ENCODE peak calls at places on chromosomes 3 and 15, in seven cellular contexts. P is CD4-positive, alpha-beta memory T cell; C is upper lobe of right lung; F is neuronal stem cell; L is breast epithelium; Q is suprapubic skin; Z is transverse colon. S is an unnamed sample. For H3K36me3, the result is how much of the 10 kb centered on the place peaks cover.

GRCh38 chr3:48268936-48269551 is 28.1 kb downstream of the ZNF589 start:
- DNase-seq in P (peak), C (no peak), F (no peak), L (no peak), Q (no peak), Z (peak), S (peak)

GRCh38 chr3:65052101-65052500 is 364.3 kb upstream of the ADAMTS9 start:
- DNase-seq in P (no peak), C (no peak), F (no peak), L (no peak), Q (no peak), Z (no peak), S (no peak)

GRCh38 chr3:179565496-179565895 is 2.8 kb downstream of the ACTL6A start:
- DNase-seq in P (no peak), C (no peak), F (no peak), L (no peak), Q (no peak), Z (no peak), S (no peak)

GRCh38 chr15:51600114-51600513 is 22.5 kb downstream of the DMXL2 start:
- DNase-seq in P (no peak), C (no peak), F (no peak), L (no peak), Q (no peak), Z (no peak), S (no peak)

GRCh38 chr3:27844052-27844675 is 122.0 kb upstream of the EOMES start:
- DNase-seq in P (no peak), C (no peak), F (no peak), L (no peak), Q (no peak), Z (no peak), S (no peak)

GRCh38 chr3:33064929-33065328 is 32.0 kb downstream of the GLB1 start:
- DNase-seq in P (no peak), C (no peak), F (no peak), L (no peak), Q (no peak), Z (no peak), S (peak)

GRCh38 chr3:177589921-177590336 is 392.6 kb upstream of the TBL1XR1 start:
- DNase-seq in P (no peak), C (no peak), F (peak), L (no peak), Q (no peak), Z (no peak), S (no peak)

GRCh38 chr15:67685008-67685599 is 140.2 kb upstream of the SKOR1 start:
- DNase-seq in P (peak), C (no peak), F (peak), L (no peak), Q (no peak), Z (no peak), S (no peak)

GRCh38 chr15:58628206-58629057 is 121.1 kb downstream of the ADAM10 start:
- DNase-seq in P (peak), C (no peak), F (no peak), L (no peak), Q (no peak), Z (no peak), S (no peak)

GRCh38 chr3:194840661-194841514 is 155.2 kb downstream of the FAM43A start:
- DNase-seq in P (no peak), C (no peak), F (no peak), L (no peak), Q (no peak), Z (no peak), S (no peak)

GRCh38 chr15:71050461-71050860 is 64.8 kb upstream of the THSD4 start:
- DNase-seq in P (no peak), C (no peak), F (no peak), L (no peak), Q (no peak), Z (no peak), S (no peak)

GRCh38 chr3:138946554-138947302 is at the start of the genes FOXL2 and FOXL2NB:
- DNase-seq in P (no peak), C (no peak), F (peak), L (no peak), Q (peak), Z (no peak), S (no peak)

GRCh38 chr3:18474202-18474601 is 49.1 kb upstream of the SATB1 start:
- DNase-seq in P (no peak), C (no peak), F (no peak), L (no peak), Q (no peak), Z (no peak), S (no peak)

GRCh38 chr3:22372292-22372949 is 621.4 kb upstream of the ZNF385D start:
- DNase-seq in P (no peak), C (peak), F (peak), L (peak), Q (no peak), Z (no peak), S (no peak)

GRCh38 chr3:170499562-170500156 is 81.0 kb downstream of the CLDN11 start:
- DNase-seq in P (no peak), C (no peak), F (no peak), L (no peak), Q (no peak), Z (peak), S (peak)

GRCh38 chr3:99776516-99777209 is 41.0 kb upstream of the CMSS1 start:
- DNase-seq in P (no peak), C (no peak), F (no peak), L (no peak), Q (no peak), Z (no peak), S (no peak)
- H3K27ac ChIP-seq in P (no peak), C (no peak), F (no peak), L (no peak), Q (no peak), Z (no peak), S (no peak)

GRCh38 chr3:90005448-90005847 is 898.0 kb downstream of the EPHA3 start:
- DNase-seq in P (no peak), C (no peak), F (no peak), L (no peak), Q (no peak), Z (no peak), S (no peak)
- H3K36me3 ChIP-seq in P (under half), C (under half), F (under half), L (under half), Q (under half), Z (under half), S (under half)

GRCh38 chr3:100973594-100973993 is 19.6 kb downstream of the ABI3BP start:
- DNase-seq in P (no peak), C (no peak), F (no peak), L (no peak), Q (no peak), Z (no peak), S (no peak)
- H3K4me3 ChIP-seq in P (no peak), C (no peak), F (no peak), L (no peak), Q (no peak), Z (no peak), S (no peak)

GRCh38 chr15:62940359-62940754 is 102.2 kb upstream of the TPM1 start:
- DNase-seq in P (no peak), C (no peak), F (no peak), L (no peak), Q (no peak), Z (no peak), S (no peak)
- H3K27ac ChIP-seq in P (no peak), C (peak), F (no peak), L (peak), Q (peak), Z (peak), S (no peak)

S was measured in CD4-positive, CD25-positive, alpha-beta regulatory T cell.